ENCODE peak calls at places on chromosomes 4 and X, in four cellular contexts. E is ELR, M is stromal cell of bone marrow, Z is Calu3. K is an unnamed sample.

GRCh38 chr4:80091184-80091583 is 18.2 kb upstream of the ANTXR2 start:
- DNase-seq in E (no peak), M (no peak), Z (no peak), K (no peak)

GRCh38 chrX:71095971-71096701 is 485 bp downstream of the FOXO4 start:
- DNase-seq in E (peak), M (no peak), Z (peak), K (peak)

GRCh38 chr4:129362685-129363274 is 266.8 kb downstream of the C4orf33 start:
- DNase-seq in E (peak), M (peak), Z (peak), K (peak)

GRCh38 chr4:110624016-110624770 is 1.3 kb upstream of the PITX2 start:
- DNase-seq in E (no peak), M (no peak), Z (no peak), K (no peak)

GRCh38 chr4:53196872-53197759 is 168.7 kb downstream of the SCFD2 start:
- DNase-seq in E (peak), M (peak), Z (peak), K (peak)

GRCh38 chrX:112867570-112867969 is 26.9 kb upstream of the AMOT start:
- DNase-seq in E (no peak), M (no peak), Z (peak), K (no peak)

GRCh38 chr4:137722910-137723309 is 190.6 kb upstream of the PCDH18 start:
- DNase-seq in E (no peak), M (no peak), Z (no peak), K (no peak)

GRCh38 chr4:8241895-8242696 is 27.5 kb upstream of the HTRA3 start:
- DNase-seq in E (peak), M (peak), Z (peak), K (peak)

GRCh38 chrX:103276581-103277002 is at the start of gene TCEAL5:
- DNase-seq in E (no peak), M (no peak), Z (no peak), K (no peak)

GRCh38 chr4:183657564-183657963 is 1.4 kb downstream of the RWDD4 start:
- DNase-seq in E (peak), M (no peak), Z (no peak), K (peak)

GRCh38 chr4:26120098-26120795 is 200.6 kb upstream of the RBPJ start:
- DNase-seq in E (no peak), M (no peak), Z (no peak), K (no peak)

GRCh38 chrX:130758072-130758471 is 144.9 kb downstream of the ENOX2 start:
- DNase-seq in E (no peak), M (no peak), Z (no peak), K (peak)

GRCh38 chr4:161273607-161274006 is 890.2 kb downstream of the FSTL5 start:
- DNase-seq in E (no peak), M (no peak), Z (no peak), K (no peak)

K was measured in OCI-M1.